ENCODE peak calls at places on chromosomes 3 and 15, in four cellular contexts. One of them, this sample, is unnamed.
A peak's percentile ranks its signal among the peaks of the same experiment; 100 is the strongest.

GRCh38 chr3:148006508-148006907 is 597.3 kb downstream of the ZIC1 start:
- DNase-seq in SJSA1: no peak
- DNase-seq in upper lobe of right lung: no peak
- DNase-seq in HFFc6: peak; percentile 1
- DNase-seq in this sample: no peak

GRCh38 chr15:90145761-90146160 is 43.5 kb upstream of the IDH2 start:
- DNase-seq in SJSA1: no peak
- DNase-seq in upper lobe of right lung: no peak
- DNase-seq in HFFc6: no peak
- DNase-seq in this sample: no peak

GRCh38 chr3:195999896-196000295 is 82.0 kb downstream of the TFRC start:
- DNase-seq in SJSA1: no peak
- DNase-seq in upper lobe of right lung: no peak
- DNase-seq in HFFc6: no peak
- DNase-seq in this sample: no peak

GRCh38 chr15:60573936-60574335 is 95.0 kb upstream of the ICE2 start:
- DNase-seq in SJSA1: no peak
- DNase-seq in upper lobe of right lung: no peak
- DNase-seq in HFFc6: no peak
- DNase-seq in this sample: no peak

GRCh38 chr15:74378853-74379252 is 11.4 kb upstream of the CYP11A1 start:
- DNase-seq in SJSA1: no peak
- DNase-seq in upper lobe of right lung: no peak
- DNase-seq in HFFc6: no peak
- DNase-seq in this sample: no peak

GRCh38 chr3:36714343-36714742 is 50.0 kb downstream of the DCLK3 start:
- DNase-seq in SJSA1: peak; percentile 10
- DNase-seq in upper lobe of right lung: no peak
- DNase-seq in HFFc6: peak; percentile 81
- DNase-seq in this sample: no peak

GRCh38 chr3:161420746-161421145 is 49.4 kb upstream of the SPTSSB start:
- DNase-seq in SJSA1: peak; percentile 79
- DNase-seq in upper lobe of right lung: no peak
- DNase-seq in HFFc6: no peak
- DNase-seq in this sample: no peak

GRCh38 chr3:157868168-157868567 is 238.1 kb downstream of the SHOX2 start:
- DNase-seq in SJSA1: no peak
- DNase-seq in upper lobe of right lung: no peak
- DNase-seq in HFFc6: peak; percentile 27
- DNase-seq in this sample: no peak

GRCh38 chr3:31485206-31485605 is 47.5 kb upstream of the STT3B start:
- DNase-seq in SJSA1: no peak
- DNase-seq in upper lobe of right lung: no peak
- DNase-seq in HFFc6: no peak
- DNase-seq in this sample: no peak

GRCh38 chr3:111906667-111907066 is 47.6 kb downstream of the PHLDB2 start:
- DNase-seq in SJSA1: peak; percentile 52
- DNase-seq in upper lobe of right lung: no peak
- DNase-seq in HFFc6: peak; percentile 68
- DNase-seq in this sample: no peak

GRCh38 chr3:134795776-134796312 is 784 bp downstream of the EPHB1 start:
- DNase-seq in SJSA1: no peak
- DNase-seq in upper lobe of right lung: no peak
- DNase-seq in HFFc6: no peak
- DNase-seq in this sample: no peak

GRCh38 chr15:41151451-41152005 is 35.4 kb upstream of the INO80 start:
- DNase-seq in SJSA1: no peak
- DNase-seq in upper lobe of right lung: no peak
- DNase-seq in HFFc6: no peak
- DNase-seq in this sample: no peak

GRCh38 chr15:64146885-64147681 is 4.4 kb upstream of the SNX22 start:
- DNase-seq in SJSA1: no peak
- DNase-seq in upper lobe of right lung: no peak
- DNase-seq in HFFc6: no peak
- DNase-seq in this sample: no peak

GRCh38 chr15:86063328-86064180 is 16.1 kb upstream of the AGBL1 start:
- DNase-seq in SJSA1: no peak
- DNase-seq in upper lobe of right lung: no peak
- DNase-seq in HFFc6: no peak
- DNase-seq in this sample: no peak

GRCh38 chr3:65344444-65344843 is 656.6 kb upstream of the ADAMTS9 start:
- DNase-seq in SJSA1: no peak
- DNase-seq in upper lobe of right lung: no peak
- DNase-seq in HFFc6: no peak
- DNase-seq in this sample: no peak

GRCh38 chr15:87597346-87598052 is 659.0 kb downstream of the NTRK3 start:
- DNase-seq in SJSA1: no peak
- DNase-seq in upper lobe of right lung: no peak
- DNase-seq in HFFc6: no peak
- DNase-seq in this sample: no peak

GRCh38 chr15:43920201-43920600 is 93.4 kb downstream of the WDR76 start:
- DNase-seq in SJSA1: no peak
- DNase-seq in upper lobe of right lung: no peak
- DNase-seq in HFFc6: no peak
- DNase-seq in this sample: no peak

GRCh38 chr15:71997691-71998090 is 120.3 kb downstream of the MYO9A start:
- DNase-seq in SJSA1: peak; percentile 10
- DNase-seq in upper lobe of right lung: no peak
- DNase-seq in HFFc6: no peak
- DNase-seq in this sample: no peak

GRCh38 chr3:167350245-167350862 is 29.7 kb downstream of the ZBBX start:
- DNase-seq in SJSA1: no peak
- DNase-seq in upper lobe of right lung: no peak
- DNase-seq in HFFc6: no peak
- DNase-seq in this sample: no peak

GRCh38 chr3:51929420-51930003 is 12.2 kb downstream of the RRP9 start:
- DNase-seq in SJSA1: no peak
- DNase-seq in upper lobe of right lung: no peak
- DNase-seq in HFFc6: no peak
- DNase-seq in this sample: no peak

GRCh38 chr3:197541756-197542539 is 13.8 kb downstream of the BDH1 start:
- DNase-seq in SJSA1: peak; percentile 22
- DNase-seq in upper lobe of right lung: no peak
- DNase-seq in HFFc6: peak; percentile 53
- DNase-seq in this sample: peak; percentile 47

GRCh38 chr3:171556574-171557145 is 96.5 kb upstream of the TNIK start:
- DNase-seq in SJSA1: no peak
- DNase-seq in upper lobe of right lung: no peak
- DNase-seq in HFFc6: no peak
- DNase-seq in this sample: no peak

GRCh38 chr15:52052076-52052935 is 33.3 kb downstream of the MAPK6 start:
- DNase-seq in SJSA1: no peak
- DNase-seq in upper lobe of right lung: no peak
- DNase-seq in HFFc6: no peak
- DNase-seq in this sample: no peak

GRCh38 chr3:40292637-40293036 is 16.9 kb upstream of the EIF1B start:
- DNase-seq in SJSA1: no peak
- DNase-seq in upper lobe of right lung: no peak
- DNase-seq in HFFc6: no peak
- DNase-seq in this sample: no peak

GRCh38 chr3:181755959-181756358 is 44.2 kb downstream of the SOX2 start:
- DNase-seq in SJSA1: peak; percentile 16
- DNase-seq in upper lobe of right lung: no peak
- DNase-seq in HFFc6: no peak
- DNase-seq in this sample: no peak

GRCh38 chr3:47347217-47347801 is 33.5 kb upstream of the PTPN23 start:
- DNase-seq in SJSA1: no peak
- DNase-seq in upper lobe of right lung: no peak
- DNase-seq in HFFc6: no peak
- DNase-seq in this sample: no peak

GRCh38 chr3:98521897-98522537 is 685 bp downstream of the CLDND1 start:
- DNase-seq in SJSA1: peak; percentile 52
- DNase-seq in upper lobe of right lung: no peak
- DNase-seq in HFFc6: peak; percentile 57
- DNase-seq in this sample: peak; percentile 10

GRCh38 chr3:128727996-128728395 is 2.0 kb downstream of the RAB7A start:
- DNase-seq in SJSA1: no peak
- DNase-seq in upper lobe of right lung: no peak
- DNase-seq in HFFc6: peak; percentile 4
- DNase-seq in this sample: no peak

GRCh38 chr15:74517096-74517495 is 23.9 kb upstream of the ARID3B start:
- DNase-seq in SJSA1: no peak
- DNase-seq in upper lobe of right lung: no peak
- DNase-seq in HFFc6: no peak
- DNase-seq in this sample: no peak

GRCh38 chr3:55801068-55801467 is 314.0 kb upstream of the WNT5A start:
- DNase-seq in SJSA1: no peak
- DNase-seq in upper lobe of right lung: no peak
- DNase-seq in HFFc6: no peak
- DNase-seq in this sample: no peak

GRCh38 chr15:34084086-34084485 is 17.6 kb downstream of the EMC7 start:
- DNase-seq in SJSA1: no peak
- DNase-seq in upper lobe of right lung: no peak
- DNase-seq in HFFc6: no peak
- DNase-seq in this sample: no peak

GRCh38 chr15:90570643-90571042 is 40.9 kb downstream of the CRTC3 start:
- DNase-seq in SJSA1: no peak
- DNase-seq in upper lobe of right lung: no peak
- DNase-seq in HFFc6: no peak
- DNase-seq in this sample: no peak

GRCh38 chr3:104392327-104392726 is 974.4 kb upstream of the ALCAM start:
- DNase-seq in SJSA1: peak; percentile 15
- DNase-seq in upper lobe of right lung: no peak
- DNase-seq in HFFc6: no peak
- DNase-seq in this sample: no peak

This sample was measured in brain pericyte.